ENCODE peak calls at places on chromosomes 1 and 21, in six cellular contexts. One of them, this sample, is unnamed.

GRCh38 chr1:3012511-3013291 is 8.6 kb upstream of the ACTRT2 start:
- DNase-seq in retinal pigment epithelial cell: no peak
- DNase-seq in tibial artery: peak
- DNase-seq in HFF-Myc: no peak
- DNase-seq in hepatocyte: peak
- DNase-seq in transverse colon: peak
- DNase-seq in this sample: no peak

GRCh38 chr1:9128161-9128519 is 762 bp downstream of the GPR157 start:
- DNase-seq in retinal pigment epithelial cell: no peak
- DNase-seq in tibial artery: peak
- DNase-seq in HFF-Myc: no peak
- DNase-seq in hepatocyte: peak
- DNase-seq in transverse colon: peak
- DNase-seq in this sample: no peak

GRCh38 chr1:108663074-108663473 is 2.2 kb upstream of the HENMT1 start:
- DNase-seq in retinal pigment epithelial cell: no peak
- DNase-seq in tibial artery: no peak
- DNase-seq in HFF-Myc: no peak
- DNase-seq in hepatocyte: no peak
- DNase-seq in transverse colon: no peak
- DNase-seq in this sample: no peak

GRCh38 chr1:50109647-50110075 is 941 bp downstream of the ELAVL4 start:
- DNase-seq in retinal pigment epithelial cell: no peak
- DNase-seq in tibial artery: no peak
- DNase-seq in HFF-Myc: no peak
- DNase-seq in hepatocyte: no peak
- DNase-seq in transverse colon: no peak
- DNase-seq in this sample: no peak

GRCh38 chr21:28636988-28637691 is 355.5 kb downstream of the LTN1 start:
- DNase-seq in retinal pigment epithelial cell: peak
- DNase-seq in tibial artery: no peak
- DNase-seq in HFF-Myc: no peak
- DNase-seq in hepatocyte: no peak
- DNase-seq in transverse colon: no peak
- DNase-seq in this sample: no peak

GRCh38 chr21:44684077-44684476 is 2.1 kb upstream of the KRTAP12-1 start:
- DNase-seq in retinal pigment epithelial cell: no peak
- DNase-seq in tibial artery: no peak
- DNase-seq in HFF-Myc: no peak
- DNase-seq in hepatocyte: no peak
- DNase-seq in transverse colon: no peak
- DNase-seq in this sample: no peak

GRCh38 chr1:118148034-118148433 is 37.0 kb downstream of the SPAG17 start:
- DNase-seq in retinal pigment epithelial cell: no peak
- DNase-seq in tibial artery: no peak
- DNase-seq in HFF-Myc: no peak
- DNase-seq in hepatocyte: no peak
- DNase-seq in transverse colon: no peak
- DNase-seq in this sample: peak

GRCh38 chr1:152926091-152926490 is 17.7 kb downstream of the IVL start:
- DNase-seq in retinal pigment epithelial cell: no peak
- DNase-seq in tibial artery: no peak
- DNase-seq in HFF-Myc: no peak
- DNase-seq in hepatocyte: no peak
- DNase-seq in transverse colon: no peak
- DNase-seq in this sample: no peak

GRCh38 chr1:241343956-241344355 is 13.0 kb downstream of the RGS7 start:
- DNase-seq in retinal pigment epithelial cell: no peak
- DNase-seq in tibial artery: no peak
- DNase-seq in HFF-Myc: no peak
- DNase-seq in hepatocyte: no peak
- DNase-seq in transverse colon: no peak
- DNase-seq in this sample: no peak

GRCh38 chr21:40575983-40576382 is 271.0 kb downstream of the DSCAM start:
- DNase-seq in retinal pigment epithelial cell: no peak
- DNase-seq in tibial artery: no peak
- DNase-seq in HFF-Myc: no peak
- DNase-seq in hepatocyte: no peak
- DNase-seq in transverse colon: no peak
- DNase-seq in this sample: no peak

GRCh38 chr1:161082996-161083742 is 6.2 kb downstream of the NECTIN4 start:
- DNase-seq in retinal pigment epithelial cell: peak
- DNase-seq in tibial artery: peak
- DNase-seq in HFF-Myc: peak
- DNase-seq in hepatocyte: peak
- DNase-seq in transverse colon: peak
- DNase-seq in this sample: peak

GRCh38 chr1:39406533-39407478 is 84.6 kb upstream of the BMP8A start:
- DNase-seq in retinal pigment epithelial cell: no peak
- DNase-seq in tibial artery: no peak
- DNase-seq in HFF-Myc: no peak
- DNase-seq in hepatocyte: no peak
- DNase-seq in transverse colon: no peak
- DNase-seq in this sample: no peak

GRCh38 chr1:54331843-54332688 is 74.1 kb downstream of the SSBP3 start:
- DNase-seq in retinal pigment epithelial cell: no peak
- DNase-seq in tibial artery: no peak
- DNase-seq in HFF-Myc: no peak
- DNase-seq in hepatocyte: no peak
- DNase-seq in transverse colon: no peak
- DNase-seq in this sample: no peak

GRCh38 chr1:13701274-13701650 is 1.3 kb downstream of the PRDM2 start:
- DNase-seq in retinal pigment epithelial cell: no peak
- DNase-seq in tibial artery: no peak
- DNase-seq in HFF-Myc: no peak
- DNase-seq in hepatocyte: no peak
- DNase-seq in transverse colon: no peak
- DNase-seq in this sample: no peak

GRCh38 chr1:2966940-2967725 is 54.1 kb upstream of the ACTRT2 start:
- DNase-seq in retinal pigment epithelial cell: no peak
- DNase-seq in tibial artery: peak
- DNase-seq in HFF-Myc: no peak
- DNase-seq in hepatocyte: no peak
- DNase-seq in transverse colon: no peak
- DNase-seq in this sample: no peak

GRCh38 chr1:176959461-176959860 is 205.1 kb downstream of the ASTN1 start:
- DNase-seq in retinal pigment epithelial cell: no peak
- DNase-seq in tibial artery: no peak
- DNase-seq in HFF-Myc: no peak
- DNase-seq in hepatocyte: no peak
- DNase-seq in transverse colon: no peak
- DNase-seq in this sample: no peak

GRCh38 chr1:103191327-103191726 is 83.0 kb upstream of the COL11A1 start:
- DNase-seq in retinal pigment epithelial cell: no peak
- DNase-seq in tibial artery: no peak
- DNase-seq in HFF-Myc: no peak
- DNase-seq in hepatocyte: no peak
- DNase-seq in transverse colon: no peak
- DNase-seq in this sample: no peak

GRCh38 chr21:45906859-45907258 is 74.7 kb upstream of the COL6A1 start:
- DNase-seq in retinal pigment epithelial cell: no peak
- DNase-seq in tibial artery: no peak
- DNase-seq in HFF-Myc: no peak
- DNase-seq in hepatocyte: no peak
- DNase-seq in transverse colon: no peak
- DNase-seq in this sample: no peak

GRCh38 chr1:226722901-226723639 is 16.0 kb downstream of the ITPKB start:
- DNase-seq in retinal pigment epithelial cell: no peak
- DNase-seq in tibial artery: no peak
- DNase-seq in HFF-Myc: no peak
- DNase-seq in hepatocyte: no peak
- DNase-seq in transverse colon: no peak
- DNase-seq in this sample: no peak

GRCh38 chr1:112762541-112763141 is 47.5 kb upstream of the PPM1J start:
- DNase-seq in retinal pigment epithelial cell: peak
- DNase-seq in tibial artery: no peak
- DNase-seq in HFF-Myc: no peak
- DNase-seq in hepatocyte: no peak
- DNase-seq in transverse colon: peak
- DNase-seq in this sample: no peak

GRCh38 chr1:224069138-224069537 is 44.8 kb upstream of the FBXO28 start:
- DNase-seq in retinal pigment epithelial cell: no peak
- DNase-seq in tibial artery: no peak
- DNase-seq in HFF-Myc: no peak
- DNase-seq in hepatocyte: no peak
- DNase-seq in transverse colon: no peak
- DNase-seq in this sample: no peak

GRCh38 chr21:41895643-41896493 is 16.7 kb upstream of the PRDM15 start:
- DNase-seq in retinal pigment epithelial cell: no peak
- DNase-seq in tibial artery: no peak
- DNase-seq in HFF-Myc: no peak
- DNase-seq in hepatocyte: no peak
- DNase-seq in transverse colon: peak
- DNase-seq in this sample: no peak

GRCh38 chr1:81799939-81800740 is 594 bp upstream of the ADGRL2 start:
- DNase-seq in retinal pigment epithelial cell: no peak
- DNase-seq in tibial artery: peak
- DNase-seq in HFF-Myc: no peak
- DNase-seq in hepatocyte: peak
- DNase-seq in transverse colon: peak
- DNase-seq in this sample: no peak

GRCh38 chr1:228983661-228984060 is 248.4 kb downstream of the RHOU start:
- DNase-seq in retinal pigment epithelial cell: no peak
- DNase-seq in tibial artery: peak
- DNase-seq in HFF-Myc: no peak
- DNase-seq in hepatocyte: no peak
- DNase-seq in transverse colon: no peak
- DNase-seq in this sample: no peak

GRCh38 chr1:210633140-210633539 is 304.4 kb downstream of the HHAT start:
- DNase-seq in retinal pigment epithelial cell: no peak
- DNase-seq in tibial artery: no peak
- DNase-seq in HFF-Myc: no peak
- DNase-seq in hepatocyte: no peak
- DNase-seq in transverse colon: no peak
- DNase-seq in this sample: no peak

DNA sequence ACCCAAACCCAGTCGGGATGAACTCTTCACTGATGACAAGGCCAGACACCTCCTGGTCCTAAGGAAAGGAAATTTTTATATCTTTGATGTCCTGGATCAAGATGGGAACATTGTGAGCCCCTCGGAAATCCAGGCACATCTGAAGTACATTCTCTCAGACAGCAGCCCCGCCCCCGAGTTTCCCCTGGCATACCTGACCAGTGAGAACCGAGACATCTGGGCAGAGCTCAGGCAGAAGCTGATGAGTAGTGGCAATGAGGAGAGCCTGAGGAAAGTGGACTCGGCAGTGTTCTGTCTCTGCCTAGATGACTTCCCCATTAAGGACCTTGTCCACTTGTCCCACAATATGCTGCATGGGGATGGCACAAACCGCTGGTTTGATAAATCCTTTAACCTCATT is 10.1 kb downstream of the CZIB start:
- DNase-seq in retinal pigment epithelial cell: no peak
- DNase-seq in tibial artery: no peak
- DNase-seq in HFF-Myc: no peak
- DNase-seq in hepatocyte: no peak
- DNase-seq in transverse colon: no peak
- DNase-seq in this sample: no peak
- H3K4me3 ChIP-seq in retinal pigment epithelial cell: no peak
- H3K4me3 ChIP-seq in tibial artery: no peak
- H3K4me3 ChIP-seq in HFF-Myc: no peak
- H3K4me3 ChIP-seq in hepatocyte: no peak
- H3K4me3 ChIP-seq in transverse colon: no peak
- H3K4me3 ChIP-seq in this sample: no peak

GRCh38 chr1:155294520-155295182 is 6.6 kb downstream of the PKLR start:
- DNase-seq in retinal pigment epithelial cell: no peak
- DNase-seq in tibial artery: no peak
- DNase-seq in HFF-Myc: no peak
- DNase-seq in hepatocyte: no peak
- DNase-seq in transverse colon: no peak
- DNase-seq in this sample: no peak
- TF ChIP-seq CTCF in retinal pigment epithelial cell: no peak
- TF ChIP-seq CTCF in tibial artery: no peak
- TF ChIP-seq CTCF in HFF-Myc: no peak
- TF ChIP-seq CTCF in hepatocyte: no peak
- TF ChIP-seq CTCF in transverse colon: no peak
- TF ChIP-seq CTCF in this sample: no peak

DNA sequence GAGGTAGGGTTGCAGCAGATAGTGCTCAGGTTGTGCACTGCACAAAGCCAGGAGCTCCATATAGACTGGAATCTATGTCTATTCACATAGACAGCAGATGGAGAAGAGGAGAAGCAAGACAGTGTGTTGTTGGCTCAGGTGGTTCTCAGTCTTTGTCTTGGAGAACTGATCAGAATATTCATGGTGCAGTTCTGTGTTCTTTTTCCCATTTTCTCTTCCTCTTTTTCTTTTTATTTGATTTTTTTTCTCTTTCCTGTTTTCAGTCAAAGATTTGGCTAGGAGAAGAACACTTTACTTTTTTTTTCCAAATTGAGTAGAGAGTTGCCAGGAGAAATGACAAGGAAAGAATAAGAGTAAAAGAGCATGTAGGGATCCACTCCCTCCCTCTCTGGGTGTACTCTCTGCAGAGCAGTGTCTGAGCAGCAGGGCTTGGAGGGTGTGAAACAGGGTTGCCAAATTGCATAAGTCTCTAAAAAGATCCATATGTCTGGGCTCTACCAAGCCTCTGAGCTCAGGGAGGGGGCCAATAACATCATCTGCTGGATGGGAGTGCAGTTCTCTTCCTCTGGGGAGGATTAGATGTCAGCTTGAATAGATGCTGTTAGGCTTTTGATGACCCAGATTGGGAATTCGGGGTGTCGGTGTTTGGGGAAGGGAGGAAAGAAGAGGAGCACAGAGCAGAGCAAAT is 8.7 kb upstream of the CD34 start:
- DNase-seq in retinal pigment epithelial cell: no peak
- DNase-seq in tibial artery: no peak
- DNase-seq in HFF-Myc: peak
- DNase-seq in hepatocyte: no peak
- DNase-seq in transverse colon: no peak
- DNase-seq in this sample: no peak
- H3K4me3 ChIP-seq in retinal pigment epithelial cell: no peak
- H3K4me3 ChIP-seq in tibial artery: no peak
- H3K4me3 ChIP-seq in HFF-Myc: no peak
- H3K4me3 ChIP-seq in hepatocyte: no peak
- H3K4me3 ChIP-seq in transverse colon: no peak
- H3K4me3 ChIP-seq in this sample: no peak

DNA sequence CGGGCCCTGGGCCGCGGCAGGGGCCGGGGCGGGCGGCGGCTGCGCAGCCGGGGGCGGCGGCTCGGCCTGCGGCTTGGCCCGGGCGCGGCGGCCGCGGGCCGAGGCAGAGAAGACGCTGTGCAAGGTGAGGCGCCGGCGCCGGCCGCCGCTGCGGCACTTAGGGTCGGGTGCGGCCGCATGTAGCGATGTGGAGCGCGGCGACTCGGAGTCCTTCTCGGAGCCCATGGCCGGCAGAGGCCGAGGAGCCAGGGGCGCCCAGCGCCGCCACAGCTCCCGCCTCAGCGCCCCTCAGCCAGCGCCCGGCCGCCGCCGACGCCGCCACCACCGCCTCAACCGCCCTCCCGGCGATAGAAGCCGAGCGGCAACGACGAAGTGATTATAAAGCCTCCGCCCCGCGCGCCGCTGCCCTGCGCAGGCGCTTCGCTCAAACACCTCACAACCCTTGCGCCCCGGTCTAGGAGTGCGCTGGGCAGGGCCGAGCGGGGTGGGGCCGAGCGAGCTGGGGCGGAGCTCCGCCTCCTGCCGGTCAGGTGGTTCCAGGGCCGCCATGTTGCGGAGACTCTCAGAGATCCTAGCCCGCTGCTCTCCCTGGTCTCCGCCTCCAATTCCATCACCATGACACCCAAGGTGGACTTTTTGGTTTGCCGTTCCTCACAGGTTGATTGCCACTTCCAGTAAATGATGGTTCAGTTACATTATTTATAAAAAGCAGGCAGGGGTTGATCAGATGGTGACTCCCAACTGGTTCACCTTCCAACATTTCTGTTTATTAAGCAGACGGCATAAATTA is at the start of gene RNF19B:
- DNase-seq in retinal pigment epithelial cell: peak
- DNase-seq in tibial artery: peak
- DNase-seq in HFF-Myc: peak
- DNase-seq in hepatocyte: peak
- DNase-seq in transverse colon: peak
- DNase-seq in this sample: no peak
- TF ChIP-seq CTCF in retinal pigment epithelial cell: no peak
- TF ChIP-seq CTCF in tibial artery: peak
- TF ChIP-seq CTCF in HFF-Myc: no peak
- TF ChIP-seq CTCF in hepatocyte: no peak
- TF ChIP-seq CTCF in transverse colon: peak
- TF ChIP-seq CTCF in this sample: no peak

This sample was measured in epithelial cell of proximal tubule.